ENCODE peak calls at places on chromosome 19, in four cellular contexts. E is SK-N-SH, S is GM12878, A is K562. U is an unnamed sample.

GRCh38 chr19:33290956-33291622 is 11.2 kb downstream of the CEBPA start:
- DNase-seq in E (no peak), A (no peak), S (no peak), U (no peak)

GRCh38 chr19:34232566-34233481 is 21.5 kb upstream of the GARRE1 start:
- DNase-seq in A (no peak), E (no peak), S (no peak), U (no peak)

GRCh38 chr19:5851302-5851701 is at the start of gene FUT3:
- DNase-seq in E (no peak), S (no peak), A (no peak), U (no peak)

GRCh38 chr19:29873024-29873800 is 61.4 kb downstream of the CCNE1 start:
- DNase-seq in S (no peak), E (peak; percentile 96), A (peak; percentile 83), U (peak; percentile 85)

GRCh38 chr19:35436477-35437141 is 11.4 kb upstream of the FFAR2 start:
- DNase-seq in E (no peak), A (no peak), S (no peak), U (no peak)

GRCh38 chr19:55939206-55939605 is 7.1 kb upstream of the NLRP13 start:
- DNase-seq in A (no peak), E (no peak), S (no peak), U (no peak)

GRCh38 chr19:34236035-34236793 is 18.1 kb upstream of the GARRE1 start:
- DNase-seq in S (no peak), E (no peak), A (no peak), U (no peak)

GRCh38 chr19:33438016-33438671 is 64.6 kb downstream of the CEBPG start:
- DNase-seq in A (no peak), E (peak; percentile 89), S (no peak), U (no peak)

GRCh38 chr19:58544591-58545285 is 874 bp downstream of the TRIM28 start:
- DNase-seq in E (peak; percentile 96), S (no peak), A (peak; percentile 88), U (peak; percentile 66)

GRCh38 chr19:15159251-15159650 is 41.5 kb downstream of the NOTCH3 start:
- DNase-seq in A (no peak), S (no peak), E (no peak), U (no peak)

GRCh38 chr19:5880604-5881078 is 10.3 kb upstream of the FUT5 start:
- DNase-seq in E (no peak), A (no peak), S (no peak), U (peak; percentile 29)

GRCh38 chr19:15048885-15049541 is at the start of gene CASP14:
- DNase-seq in E (no peak), A (no peak), S (no peak), U (no peak)

GRCh38 chr19:14031719-14032480 is at the start of gene IL27RA:
- DNase-seq in S (peak; percentile 40), A (peak; percentile 79), E (peak; percentile 87), U (peak; percentile 80)

GRCh38 chr19:10927691-10928562 is 512 bp downstream of the YIPF2 start:
- DNase-seq in E (no peak), S (no peak), A (peak; percentile 74), U (no peak)

GRCh38 chr19:15129856-15130580 is 22.8 kb downstream of the SYDE1 start:
- DNase-seq in A (no peak), S (no peak), E (no peak), U (no peak)

GRCh38 chr19:30662211-30662861 is 290.2 kb downstream of the ZNF536 start:
- DNase-seq in A (no peak), S (no peak), E (no peak), U (no peak)

GRCh38 chr19:54572696-54573311 is 786 bp upstream of the LILRA2 start:
- DNase-seq in E (no peak), A (peak; percentile 33), S (no peak), U (no peak)

GRCh38 chr19:43774103-43774939 is 6.5 kb downstream of the KCNN4 start:
- DNase-seq in E (peak; percentile 87), S (no peak), A (peak; percentile 96), U (peak; percentile 92)

GRCh38 chr19:29544656-29545360 is 19.0 kb downstream of the VSTM2B start:
- DNase-seq in E (no peak), A (no peak), S (no peak), U (no peak)

GRCh38 chr19:531753-532571 is at the start of gene CDC34:
- DNase-seq in S (no peak), E (peak; percentile 68), A (peak; percentile 63), U (no peak)

GRCh38 chr19:55836340-55836739 is at the start of gene NLRP4:
- DNase-seq in S (no peak), E (no peak), A (no peak), U (no peak)

GRCh38 chr19:15498910-15499309 is 9.4 kb upstream of the CYP4F22 start:
- DNase-seq in A (peak; percentile 26), S (no peak), E (no peak), U (peak; percentile 30)

GRCh38 chr19:11373166-11373884 is 1.1 kb upstream of the SWSAP1 start:
- DNase-seq in A (no peak), S (no peak), E (peak; percentile 86), U (peak; percentile 45)

GRCh38 chr19:58562126-58563033 is 4.0 kb upstream of the UBE2M start:
- DNase-seq in E (peak; percentile 60), S (no peak), A (no peak), U (peak; percentile 56)

GRCh38 chr19:50300814-50301606 is 28.2 kb downstream of the KCNC3 start:
- DNase-seq in S (no peak), A (no peak), E (no peak), U (no peak)

GRCh38 chr19:36378625-36379509 is at the start of gene ZFP14:
- DNase-seq in A (peak; percentile 98), E (peak; percentile 99), S (peak; percentile 70), U (peak; percentile 94)

GRCh38 chr19:10870501-10870954 is 825 bp upstream of the CARM1 start:
- DNase-seq in S (no peak), A (no peak), E (no peak), U (no peak)

GRCh38 chr19:789473-790052 is 7.7 kb upstream of the PTBP1 start:
- DNase-seq in E (no peak), S (no peak), A (peak; percentile 14), U (peak; percentile 66)

GRCh38 chr19:54481326-54481930 is 8.3 kb upstream of the CDC42EP5 start:
- DNase-seq in A (peak; percentile 51), S (no peak), E (peak; percentile 65), U (peak; percentile 76)

GRCh38 chr19:28523619-28524018 is 689.3 kb downstream of the UQCRFS1 start:
- DNase-seq in E (no peak), S (no peak), A (no peak), U (no peak)

GRCh38 chr19:4582980-4583842 is 23.7 kb upstream of the SEMA6B start:
- DNase-seq in E (peak; percentile 50), S (no peak), A (no peak), U (no peak)
- TF ChIP-seq USF1 in E (no peak), S (no peak), A (no peak), U (no peak)

GRCh38 chr19:18281082-18282020 is at the start of gene JUND:
- DNase-seq in E (peak; percentile 95), A (peak; percentile 84), S (peak; percentile 88), U (peak; percentile 94)

GRCh38 chr19:18280247-18281081 is 958 bp downstream of the JUND start:
- DNase-seq in S (no peak), A (peak; percentile 84), E (peak; percentile 85), U (peak; percentile 53)

GRCh38 chr19:18283338-18283737 is 1.9 kb upstream of the JUND start:
- DNase-seq in E (no peak), A (no peak), S (no peak), U (no peak)

GRCh38 chr19:18282788-18283141 is 1.3 kb upstream of the JUND start:
- DNase-seq in S (no peak), A (no peak), E (no peak), U (no peak)

DNA sequence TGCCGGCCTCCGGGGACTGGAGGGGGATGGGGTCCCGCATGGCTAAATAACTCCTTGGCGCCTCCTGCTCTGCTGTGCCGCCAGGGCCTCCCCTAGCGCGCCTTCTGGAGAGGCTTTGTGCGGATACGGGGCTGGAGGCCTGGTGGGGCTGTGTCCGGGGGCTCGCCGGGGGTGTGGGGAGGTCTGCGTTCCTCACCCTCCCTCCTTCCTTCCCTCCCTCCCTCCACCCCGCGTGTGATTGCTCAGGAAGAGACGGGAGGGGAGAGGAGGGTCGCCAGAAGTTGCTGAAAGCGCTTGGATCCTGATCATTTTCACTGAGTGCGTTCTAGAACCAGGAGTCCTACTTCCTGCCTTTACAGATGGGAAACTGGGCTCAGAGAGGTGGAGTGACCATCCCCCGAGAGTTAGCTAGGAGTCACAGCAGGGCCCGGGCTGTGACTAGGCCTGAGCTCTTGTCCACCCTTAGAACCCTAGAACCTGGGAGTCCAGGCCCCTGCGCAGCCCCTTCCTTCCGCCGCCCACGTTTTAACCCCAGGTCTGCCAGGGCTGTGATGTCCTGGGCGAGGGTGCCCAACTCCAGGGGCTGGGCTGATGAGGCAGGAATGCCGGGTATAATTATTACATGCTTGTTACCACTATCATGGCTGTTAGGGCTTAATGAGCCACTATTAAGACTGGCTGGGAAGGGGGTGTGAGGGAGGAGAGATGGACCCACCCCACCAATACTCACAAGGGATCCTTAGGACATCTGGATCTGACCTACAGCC is 782 bp upstream of the JUND start:
- DNase-seq in E (peak; percentile 62), S (no peak), A (no peak), U (no peak)
- TF ChIP-seq USF1 in E (no peak), S (no peak), A (no peak), U (no peak)

DNA sequence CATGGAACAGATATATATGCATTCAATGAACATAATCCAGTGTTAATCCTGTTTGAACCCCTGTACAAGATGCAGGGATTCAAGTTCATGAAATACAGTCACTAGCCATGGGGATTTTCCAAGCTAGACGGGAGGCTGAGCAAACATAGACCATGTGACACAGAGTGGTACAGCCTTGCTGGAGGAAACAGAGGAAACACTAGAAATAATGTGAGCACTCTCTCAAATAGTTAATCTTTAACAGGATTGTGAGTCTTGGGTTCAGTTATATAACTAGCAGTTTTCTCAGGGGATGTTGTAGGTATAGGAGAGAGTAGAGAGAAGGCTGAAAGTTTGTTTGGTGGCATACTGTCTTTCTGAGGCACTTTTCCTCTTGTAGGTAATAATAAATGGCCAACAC is 13.9 kb upstream of the LGALS16 start:
- DNase-seq in S (no peak), A (no peak), E (no peak), U (no peak)
- TF ChIP-seq USF1 in S (no peak), A (no peak), E (no peak), U (no peak)

DNA sequence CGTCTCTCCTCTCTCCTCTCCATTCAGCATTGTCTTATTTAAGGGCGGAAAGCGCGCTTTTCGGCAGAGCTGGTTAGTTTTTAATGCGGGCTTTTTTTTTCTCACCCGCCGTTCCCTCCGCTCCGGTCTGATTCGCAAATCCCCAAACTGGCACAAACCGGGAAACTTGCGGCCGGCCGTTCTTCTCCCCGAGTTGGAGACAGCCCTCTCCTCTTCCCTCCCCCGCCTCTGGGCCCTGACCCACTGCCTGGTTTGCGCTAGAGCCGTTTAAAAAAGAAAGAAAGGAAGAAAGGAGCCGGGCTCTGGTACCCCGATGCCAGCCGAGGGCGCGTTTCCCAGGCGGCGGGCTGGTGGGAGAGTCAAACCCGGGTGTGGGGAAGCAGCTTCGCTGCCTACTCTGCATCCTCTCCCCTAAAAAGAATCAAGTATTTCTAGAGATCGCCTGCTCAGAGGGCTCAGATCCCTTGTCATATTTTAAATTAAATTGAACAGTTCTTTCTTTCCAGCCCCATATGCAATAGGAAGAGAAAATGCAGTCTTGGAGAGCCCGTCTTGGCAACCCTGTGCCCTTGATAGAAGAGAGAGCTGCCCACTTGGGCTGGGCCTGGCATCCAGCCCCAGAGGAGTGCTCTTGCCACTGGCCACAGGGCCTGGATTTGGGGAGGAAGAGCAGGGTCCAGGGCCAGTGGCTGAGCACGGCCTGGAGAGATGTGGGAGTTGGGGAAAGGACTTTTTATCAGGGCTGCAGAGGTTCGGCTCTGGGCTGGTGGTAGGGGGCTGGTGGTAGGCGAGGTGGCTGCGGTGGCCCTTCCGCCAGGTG is 19.0 kb downstream of the NFIX start:
- DNase-seq in S (no peak), A (no peak), E (no peak), U (peak; percentile 73)
- TF ChIP-seq USF1 in S (no peak), A (no peak), E (no peak), U (no peak)

U was measured in WTC11.